ENCODE peak calls at places on chromosome 20, in seven cellular contexts. One of them, this sample, is unnamed.

GRCh38 chr20:60055740-60056139 is 97.5 kb downstream of the CDH26 start:
- DNase-seq in HT1080: peak
- DNase-seq in COLO829: no peak
- DNase-seq in upper lobe of right lung: peak
- DNase-seq in BE2C: no peak
- DNase-seq in CD8-positive, alpha-beta T cell: peak
- DNase-seq in K562: no peak
- DNase-seq in this sample: no peak

GRCh38 chr20:33945391-33946079 is 48.2 kb upstream of the RALY start:
- DNase-seq in HT1080: peak
- DNase-seq in K562: no peak
- DNase-seq in CD8-positive, alpha-beta T cell: no peak
- DNase-seq in BE2C: no peak
- DNase-seq in COLO829: peak
- DNase-seq in upper lobe of right lung: no peak
- DNase-seq in this sample: peak

GRCh38 chr20:8304124-8304800 is 172.2 kb downstream of the PLCB1 start:
- DNase-seq in K562: no peak
- DNase-seq in upper lobe of right lung: no peak
- DNase-seq in COLO829: no peak
- DNase-seq in HT1080: no peak
- DNase-seq in BE2C: no peak
- DNase-seq in CD8-positive, alpha-beta T cell: no peak
- DNase-seq in this sample: peak

GRCh38 chr20:1952737-1953530 is 40.9 kb downstream of the PDYN start:
- DNase-seq in upper lobe of right lung: no peak
- DNase-seq in COLO829: no peak
- DNase-seq in BE2C: no peak
- DNase-seq in K562: no peak
- DNase-seq in HT1080: no peak
- DNase-seq in CD8-positive, alpha-beta T cell: no peak
- DNase-seq in this sample: no peak

GRCh38 chr20:33688938-33689424 is 2.8 kb upstream of the E2F1 start:
- DNase-seq in upper lobe of right lung: no peak
- DNase-seq in BE2C: no peak
- DNase-seq in K562: peak
- DNase-seq in CD8-positive, alpha-beta T cell: no peak
- DNase-seq in COLO829: no peak
- DNase-seq in HT1080: no peak
- DNase-seq in this sample: no peak

GRCh38 chr20:57783196-57783595 is 73.4 kb upstream of the PMEPA1 start:
- DNase-seq in HT1080: no peak
- DNase-seq in K562: no peak
- DNase-seq in COLO829: no peak
- DNase-seq in BE2C: no peak
- DNase-seq in upper lobe of right lung: no peak
- DNase-seq in CD8-positive, alpha-beta T cell: no peak
- DNase-seq in this sample: no peak

GRCh38 chr20:29873946-29874345 is 1383.5 kb upstream of the DEFB115 start:
- DNase-seq in HT1080: peak
- DNase-seq in K562: no peak
- DNase-seq in COLO829: no peak
- DNase-seq in upper lobe of right lung: peak
- DNase-seq in BE2C: peak
- DNase-seq in CD8-positive, alpha-beta T cell: no peak
- DNase-seq in this sample: peak

GRCh38 chr20:10591956-10592521 is 81.8 kb downstream of the JAG1 start:
- DNase-seq in COLO829: no peak
- DNase-seq in K562: no peak
- DNase-seq in BE2C: no peak
- DNase-seq in CD8-positive, alpha-beta T cell: no peak
- DNase-seq in upper lobe of right lung: no peak
- DNase-seq in HT1080: no peak
- DNase-seq in this sample: no peak

GRCh38 chr20:34215711-34216381 is 25.4 kb upstream of the ASIP start:
- DNase-seq in BE2C: peak
- DNase-seq in HT1080: peak
- DNase-seq in COLO829: peak
- DNase-seq in K562: peak
- DNase-seq in upper lobe of right lung: peak
- DNase-seq in CD8-positive, alpha-beta T cell: peak
- DNase-seq in this sample: peak

GRCh38 chr20:2133318-2134183 is 31.9 kb downstream of the STK35 start:
- DNase-seq in HT1080: peak
- DNase-seq in upper lobe of right lung: no peak
- DNase-seq in CD8-positive, alpha-beta T cell: no peak
- DNase-seq in K562: no peak
- DNase-seq in COLO829: no peak
- DNase-seq in BE2C: no peak
- DNase-seq in this sample: no peak

GRCh38 chr20:33423141-33423834 is 20.3 kb downstream of the SNTA1 start:
- DNase-seq in COLO829: no peak
- DNase-seq in HT1080: peak
- DNase-seq in BE2C: no peak
- DNase-seq in upper lobe of right lung: no peak
- DNase-seq in CD8-positive, alpha-beta T cell: no peak
- DNase-seq in K562: peak
- DNase-seq in this sample: no peak

GRCh38 chr20:34947336-34947735 is 8.3 kb downstream of the GSS start:
- DNase-seq in COLO829: no peak
- DNase-seq in BE2C: no peak
- DNase-seq in CD8-positive, alpha-beta T cell: no peak
- DNase-seq in K562: no peak
- DNase-seq in HT1080: no peak
- DNase-seq in upper lobe of right lung: no peak
- DNase-seq in this sample: no peak

GRCh38 chr20:32456869-32457421 is 98.8 kb downstream of the ASXL1 start:
- DNase-seq in HT1080: no peak
- DNase-seq in upper lobe of right lung: no peak
- DNase-seq in K562: no peak
- DNase-seq in CD8-positive, alpha-beta T cell: no peak
- DNase-seq in BE2C: peak
- DNase-seq in COLO829: no peak
- DNase-seq in this sample: peak

GRCh38 chr20:32985596-32985995 is 18.6 kb downstream of the SUN5 start:
- DNase-seq in COLO829: no peak
- DNase-seq in K562: no peak
- DNase-seq in CD8-positive, alpha-beta T cell: no peak
- DNase-seq in upper lobe of right lung: no peak
- DNase-seq in HT1080: no peak
- DNase-seq in BE2C: no peak
- DNase-seq in this sample: no peak

GRCh38 chr20:31719644-31720485 is 2.8 kb downstream of the BCL2L1 start:
- DNase-seq in HT1080: peak
- DNase-seq in K562: no peak
- DNase-seq in BE2C: no peak
- DNase-seq in COLO829: no peak
- DNase-seq in upper lobe of right lung: no peak
- DNase-seq in CD8-positive, alpha-beta T cell: no peak
- DNase-seq in this sample: no peak